ENCODE peak calls at places on chromosomes 1 and 21, in six cellular contexts. J, T, Z, H, N and Q are unnamed samples. For H3K4me1, the result is how much of the 10 kb centered on the place peaks cover.

GRCh38 chr21:31098576-31099005 is 60.3 kb upstream of the KRTAP19-8 start:
- DNase-seq in H (peak), T (peak), Z (peak), J (peak), N (peak), Q (peak)

GRCh38 chr1:15326691-15327530 is 79.9 kb downstream of the FHAD1 start:
- DNase-seq in H (no peak), T (peak), N (no peak), J (no peak), Z (no peak), Q (no peak)

GRCh38 chr1:51192213-51192843 is 43.7 kb upstream of the RNF11 start:
- DNase-seq in J (peak), H (peak), N (peak), Z (peak), T (peak), Q (no peak)

GRCh38 chr1:188817814-188818213 is 1659.8 kb downstream of the BRINP3 start:
- DNase-seq in Z (peak), J (no peak), H (no peak), T (no peak), N (no peak), Q (no peak)

GRCh38 chr1:1116701-1117468 is 996 bp upstream of the C1orf159 start:
- DNase-seq in N (peak), Z (peak), J (no peak), H (peak), T (peak), Q (peak)

GRCh38 chr1:113217447-113218208 is 144.6 kb downstream of the LRIG2 start:
- DNase-seq in T (no peak), N (no peak), Z (no peak), J (no peak), H (peak), Q (no peak)

GRCh38 chr1:214440219-214440965 is 111.0 kb downstream of the PTPN14 start:
- DNase-seq in N (no peak), T (no peak), H (no peak), J (no peak), Z (no peak), Q (no peak)

GRCh38 chr1:98457212-98457611 is 204.3 kb upstream of the SNX7 start:
- DNase-seq in J (no peak), N (no peak), H (no peak), Z (no peak), T (no peak), Q (no peak)

GRCh38 chr1:13792429-13792828 is 92.4 kb downstream of the PRDM2 start:
- DNase-seq in J (no peak), T (peak), Z (no peak), N (no peak), H (no peak), Q (no peak)

GRCh38 chr1:117076648-117077047 is 16.5 kb downstream of the TTF2 start:
- DNase-seq in J (no peak), H (no peak), T (no peak), Z (no peak), N (no peak), Q (no peak)

DNA sequence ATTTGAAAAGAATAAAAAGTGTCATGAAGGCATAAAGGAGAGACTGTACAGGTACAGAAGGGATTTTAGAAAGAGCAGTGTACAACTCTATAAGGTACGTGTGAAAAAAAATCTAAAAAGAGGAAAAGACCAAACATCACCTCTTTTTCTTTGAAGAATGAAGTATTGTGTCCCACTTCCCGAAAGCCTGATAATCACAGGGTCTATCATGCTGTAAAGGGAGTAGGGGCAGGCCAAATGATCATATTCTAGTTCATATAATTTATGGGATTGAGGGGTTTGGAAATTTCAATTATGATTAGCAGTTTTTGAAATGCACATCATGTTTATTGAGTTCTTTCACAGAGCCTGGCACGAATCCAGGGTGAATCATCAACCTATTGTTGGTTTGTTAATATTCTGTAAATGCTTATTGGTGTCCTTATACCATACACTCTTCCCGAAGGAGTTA is 910 bp upstream of the RERE start:
- DNase-seq in J (no peak), H (peak), T (peak), Z (peak), N (no peak), Q (no peak)
- H3K4me1 ChIP-seq in J (under half), H (under half), T (under half), Z (half or more), N (under half), Q (under half)

GRCh38 chr1:61121631-61122030 is 39.3 kb downstream of the NFIA start:
- DNase-seq in H (no peak), Z (no peak), J (no peak), T (no peak), N (no peak), Q (no peak)

GRCh38 chr1:61122389-61122788 is 40.0 kb downstream of the NFIA start:
- DNase-seq in Z (no peak), T (no peak), J (no peak), H (no peak), N (no peak), Q (no peak)

GRCh38 chr1:61124078-61124477 is 41.7 kb downstream of the NFIA start:
- DNase-seq in T (no peak), Z (peak), J (no peak), H (no peak), N (no peak), Q (no peak)

GRCh38 chr1:61124691-61125090 is 42.3 kb downstream of the NFIA start:
- DNase-seq in N (no peak), T (no peak), H (no peak), J (no peak), Z (no peak), Q (no peak)

GRCh38 chr1:61123321-61123720 is 41.0 kb downstream of the NFIA start:
- DNase-seq in J (no peak), N (no peak), Z (no peak), T (no peak), H (no peak), Q (no peak)
- H3K4me1 ChIP-seq in J (under half), N (under half), Z (under half), T (under half), H (under half), Q (under half)

GRCh38 chr1:150159550-150159949 is 9.8 kb downstream of the PLEKHO1 start:
- DNase-seq in J (no peak), T (no peak), H (no peak), N (no peak), Z (no peak), Q (peak)
- H3K4me1 ChIP-seq in J (half or more), T (under half), H (under half), N (under half), Z (under half), Q (under half)

GRCh38 chr1:156665539-156665938 is 11.7 kb downstream of the NES start:
- DNase-seq in T (no peak), N (no peak), J (no peak), H (no peak), Z (no peak), Q (no peak)
- H3K4me1 ChIP-seq in T (under half), N (under half), J (under half), H (under half), Z (under half), Q (under half)

GRCh38 chr1:41369531-41369930 is 8.3 kb downstream of the FOXO6 start:
- DNase-seq in Z (no peak), J (no peak), H (no peak), T (no peak), N (no peak), Q (no peak)
- H3K4me1 ChIP-seq in Z (under half), J (under half), H (under half), T (under half), N (under half), Q (under half)

DNA sequence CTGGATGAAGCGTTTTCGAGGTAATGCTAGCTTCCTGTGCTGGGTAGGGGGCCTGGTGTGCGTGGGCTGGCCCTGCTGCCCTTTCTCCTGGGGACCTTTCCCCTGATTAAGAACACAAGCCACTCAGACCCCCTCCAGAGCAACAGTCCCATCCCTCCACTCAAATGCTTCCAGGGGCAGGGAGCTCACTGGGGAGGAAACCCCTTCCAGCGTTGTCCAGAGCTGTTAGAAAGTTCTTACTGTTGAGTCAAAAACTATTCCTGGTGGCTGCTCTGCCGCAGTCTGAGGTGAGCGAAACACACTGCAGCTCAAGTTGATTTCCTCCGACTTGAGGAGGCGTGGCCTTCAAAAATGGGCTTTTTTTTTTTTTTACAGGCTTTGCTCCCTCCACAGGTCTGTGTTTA is 21.8 kb downstream of the LDLRAP1 start:
- DNase-seq in H (no peak), Z (no peak), T (no peak), J (no peak), N (no peak), Q (no peak)
- H3K4me1 ChIP-seq in H (under half), Z (under half), T (under half), J (under half), N (under half), Q (under half)